ENCODE peak calls at places on chromosomes 2 and 18, in ten cellular contexts. One of them, this sample, is unnamed.

GRCh38 chr2:121721926-121722325 is 14.7 kb downstream of the NIFK start:
- DNase-seq in effector memory CD8-positive, alpha-beta T cell: no peak
- DNase-seq in skeletal muscle cell: peak
- DNase-seq in HFF-Myc: peak
- DNase-seq in NCI-H1417 treated with DMSO at 0.1 percent for 48 hours: no peak
- DNase-seq in EH: peak
- DNase-seq in progenitor cell of endocrine pancreas: no peak
- DNase-seq in hypothalamus: no peak
- DNase-seq in activated T-helper 1 cell treated with anti-CD3 and anti-CD28 coated beads, Interleukin-12 subunit alpha, Interleukin-12 subunit beta, Interleukin-2, Interleukin-4 antibody, amounts not matched to agents 30 ng/mL and 10 ng/mL and 1 ng/mL, durations not matched to agents 14 hours and 24 hours and 36 hours: no peak
- DNase-seq in NCI-H510A: no peak
- DNase-seq in this sample: no peak

GRCh38 chr2:102983786-102984185 is 222.0 kb downstream of the TMEM182 start:
- DNase-seq in effector memory CD8-positive, alpha-beta T cell: no peak
- DNase-seq in skeletal muscle cell: no peak
- DNase-seq in HFF-Myc: no peak
- DNase-seq in NCI-H1417 treated with DMSO at 0.1 percent for 48 hours: no peak
- DNase-seq in EH: no peak
- DNase-seq in progenitor cell of endocrine pancreas: no peak
- DNase-seq in hypothalamus: no peak
- DNase-seq in activated T-helper 1 cell treated with anti-CD3 and anti-CD28 coated beads, Interleukin-12 subunit alpha, Interleukin-12 subunit beta, Interleukin-2, Interleukin-4 antibody, amounts not matched to agents 30 ng/mL and 10 ng/mL and 1 ng/mL, durations not matched to agents 14 hours and 24 hours and 36 hours: no peak
- DNase-seq in NCI-H510A: no peak
- DNase-seq in this sample: no peak

GRCh38 chr2:170817247-170817998 is 736 bp downstream of the GAD1 start:
- DNase-seq in effector memory CD8-positive, alpha-beta T cell: no peak
- DNase-seq in skeletal muscle cell: no peak
- DNase-seq in HFF-Myc: no peak
- DNase-seq in NCI-H1417 treated with DMSO at 0.1 percent for 48 hours: no peak
- DNase-seq in EH: peak
- DNase-seq in progenitor cell of endocrine pancreas: no peak
- DNase-seq in hypothalamus: no peak
- DNase-seq in activated T-helper 1 cell treated with anti-CD3 and anti-CD28 coated beads, Interleukin-12 subunit alpha, Interleukin-12 subunit beta, Interleukin-2, Interleukin-4 antibody, amounts not matched to agents 30 ng/mL and 10 ng/mL and 1 ng/mL, durations not matched to agents 14 hours and 24 hours and 36 hours: no peak
- DNase-seq in NCI-H510A: peak
- DNase-seq in this sample: no peak

GRCh38 chr2:156517419-156517818 is 81.2 kb downstream of the GPD2 start:
- DNase-seq in effector memory CD8-positive, alpha-beta T cell: no peak
- DNase-seq in skeletal muscle cell: no peak
- DNase-seq in HFF-Myc: no peak
- DNase-seq in NCI-H1417 treated with DMSO at 0.1 percent for 48 hours: no peak
- DNase-seq in EH: no peak
- DNase-seq in progenitor cell of endocrine pancreas: no peak
- DNase-seq in hypothalamus: no peak
- DNase-seq in activated T-helper 1 cell treated with anti-CD3 and anti-CD28 coated beads, Interleukin-12 subunit alpha, Interleukin-12 subunit beta, Interleukin-2, Interleukin-4 antibody, amounts not matched to agents 30 ng/mL and 10 ng/mL and 1 ng/mL, durations not matched to agents 14 hours and 24 hours and 36 hours: no peak
- DNase-seq in NCI-H510A: no peak
- DNase-seq in this sample: no peak

GRCh38 chr2:26519396-26519991 is 41.6 kb upstream of the OTOF start:
- DNase-seq in effector memory CD8-positive, alpha-beta T cell: no peak
- DNase-seq in skeletal muscle cell: no peak
- DNase-seq in HFF-Myc: no peak
- DNase-seq in NCI-H1417 treated with DMSO at 0.1 percent for 48 hours: no peak
- DNase-seq in EH: no peak
- DNase-seq in progenitor cell of endocrine pancreas: no peak
- DNase-seq in hypothalamus: no peak
- DNase-seq in activated T-helper 1 cell treated with anti-CD3 and anti-CD28 coated beads, Interleukin-12 subunit alpha, Interleukin-12 subunit beta, Interleukin-2, Interleukin-4 antibody, amounts not matched to agents 30 ng/mL and 10 ng/mL and 1 ng/mL, durations not matched to agents 14 hours and 24 hours and 36 hours: no peak
- DNase-seq in NCI-H510A: no peak
- DNase-seq in this sample: no peak

GRCh38 chr2:146820672-146821071 is 1024.2 kb upstream of the ACVR2A start:
- DNase-seq in effector memory CD8-positive, alpha-beta T cell: no peak
- DNase-seq in skeletal muscle cell: no peak
- DNase-seq in HFF-Myc: no peak
- DNase-seq in NCI-H1417 treated with DMSO at 0.1 percent for 48 hours: no peak
- DNase-seq in EH: no peak
- DNase-seq in progenitor cell of endocrine pancreas: no peak
- DNase-seq in hypothalamus: no peak
- DNase-seq in activated T-helper 1 cell treated with anti-CD3 and anti-CD28 coated beads, Interleukin-12 subunit alpha, Interleukin-12 subunit beta, Interleukin-2, Interleukin-4 antibody, amounts not matched to agents 30 ng/mL and 10 ng/mL and 1 ng/mL, durations not matched to agents 14 hours and 24 hours and 36 hours: no peak
- DNase-seq in NCI-H510A: no peak
- DNase-seq in this sample: no peak

GRCh38 chr2:43075906-43076585 is 150.4 kb downstream of the ZFP36L2 start:
- DNase-seq in effector memory CD8-positive, alpha-beta T cell: no peak
- DNase-seq in skeletal muscle cell: peak
- DNase-seq in HFF-Myc: no peak
- DNase-seq in NCI-H1417 treated with DMSO at 0.1 percent for 48 hours: no peak
- DNase-seq in EH: peak
- DNase-seq in progenitor cell of endocrine pancreas: no peak
- DNase-seq in hypothalamus: no peak
- DNase-seq in activated T-helper 1 cell treated with anti-CD3 and anti-CD28 coated beads, Interleukin-12 subunit alpha, Interleukin-12 subunit beta, Interleukin-2, Interleukin-4 antibody, amounts not matched to agents 30 ng/mL and 10 ng/mL and 1 ng/mL, durations not matched to agents 14 hours and 24 hours and 36 hours: no peak
- DNase-seq in NCI-H510A: no peak
- DNase-seq in this sample: no peak

GRCh38 chr18:23458830-23459529 is 5.9 kb downstream of the RIOK3 start:
- DNase-seq in effector memory CD8-positive, alpha-beta T cell: no peak
- DNase-seq in skeletal muscle cell: no peak
- DNase-seq in HFF-Myc: no peak
- DNase-seq in NCI-H1417 treated with DMSO at 0.1 percent for 48 hours: no peak
- DNase-seq in EH: no peak
- DNase-seq in progenitor cell of endocrine pancreas: no peak
- DNase-seq in hypothalamus: no peak
- DNase-seq in activated T-helper 1 cell treated with anti-CD3 and anti-CD28 coated beads, Interleukin-12 subunit alpha, Interleukin-12 subunit beta, Interleukin-2, Interleukin-4 antibody, amounts not matched to agents 30 ng/mL and 10 ng/mL and 1 ng/mL, durations not matched to agents 14 hours and 24 hours and 36 hours: no peak
- DNase-seq in NCI-H510A: no peak
- DNase-seq in this sample: no peak

GRCh38 chr18:63774511-63774910 is 707 bp upstream of the SERPINB7 start:
- DNase-seq in effector memory CD8-positive, alpha-beta T cell: no peak
- DNase-seq in skeletal muscle cell: no peak
- DNase-seq in HFF-Myc: no peak
- DNase-seq in NCI-H1417 treated with DMSO at 0.1 percent for 48 hours: no peak
- DNase-seq in EH: no peak
- DNase-seq in progenitor cell of endocrine pancreas: no peak
- DNase-seq in hypothalamus: no peak
- DNase-seq in activated T-helper 1 cell treated with anti-CD3 and anti-CD28 coated beads, Interleukin-12 subunit alpha, Interleukin-12 subunit beta, Interleukin-2, Interleukin-4 antibody, amounts not matched to agents 30 ng/mL and 10 ng/mL and 1 ng/mL, durations not matched to agents 14 hours and 24 hours and 36 hours: no peak
- DNase-seq in NCI-H510A: no peak
- DNase-seq in this sample: no peak

GRCh38 chr2:20519309-20519708 is 72.4 kb downstream of the RHOB start:
- DNase-seq in effector memory CD8-positive, alpha-beta T cell: no peak
- DNase-seq in skeletal muscle cell: no peak
- DNase-seq in HFF-Myc: no peak
- DNase-seq in NCI-H1417 treated with DMSO at 0.1 percent for 48 hours: no peak
- DNase-seq in EH: no peak
- DNase-seq in progenitor cell of endocrine pancreas: no peak
- DNase-seq in hypothalamus: no peak
- DNase-seq in activated T-helper 1 cell treated with anti-CD3 and anti-CD28 coated beads, Interleukin-12 subunit alpha, Interleukin-12 subunit beta, Interleukin-2, Interleukin-4 antibody, amounts not matched to agents 30 ng/mL and 10 ng/mL and 1 ng/mL, durations not matched to agents 14 hours and 24 hours and 36 hours: no peak
- DNase-seq in NCI-H510A: no peak
- DNase-seq in this sample: no peak